ENCODE peak calls at places on chromosome 7, in five cellular contexts. U is A549, K is AG09309, Z is cardiac fibroblast, E is Peyer's patch. W is an unnamed sample.

GRCh38 chr7:152854386-152854785 is 94.8 kb downstream of the ACTR3B start:
- DNase-seq in Z (no peak), E (no peak), K (no peak), U (no peak), W (no peak)

GRCh38 chr7:112097524-112097923 is 108.7 kb downstream of the DOCK4 start:
- DNase-seq in Z (no peak), K (no peak), U (no peak), E (no peak), W (no peak)

GRCh38 chr7:111763221-111763791 is 201.0 kb upstream of the IMMP2L start:
- DNase-seq in E (no peak), K (peak), Z (peak), U (peak), W (no peak)

GRCh38 chr7:66696774-66697191 is 43.8 kb upstream of the RABGEF1 start:
- DNase-seq in U (peak), Z (peak), K (no peak), E (no peak), W (no peak)

GRCh38 chr7:21690717-21691116 is 147.9 kb downstream of the DNAH11 start:
- DNase-seq in K (no peak), U (peak), E (no peak), Z (peak), W (no peak)

GRCh38 chr7:4791738-4792536 is 16.5 kb downstream of the AP5Z1 start:
- DNase-seq in Z (peak), K (no peak), E (peak), U (peak), W (no peak)

GRCh38 chr7:117323877-117324699 is 1.2 kb upstream of the WNT2 start:
- DNase-seq in K (peak), U (peak), Z (peak), E (no peak), W (peak)

GRCh38 chr7:37346761-37347160 is 101.9 kb downstream of the ELMO1 start:
- DNase-seq in K (no peak), U (no peak), E (no peak), Z (no peak), W (no peak)

GRCh38 chr7:71482284-71482683 is 350.3 kb downstream of the GALNT17 start:
- DNase-seq in E (no peak), U (no peak), K (no peak), Z (no peak), W (no peak)

GRCh38 chr7:37230221-37230620 is 218.4 kb downstream of the ELMO1 start:
- DNase-seq in U (no peak), Z (no peak), E (no peak), K (no peak), W (no peak)

GRCh38 chr7:66099551-66100407 is 14.9 kb upstream of the CRCP start:
- DNase-seq in K (peak), U (peak), Z (peak), E (peak), W (peak)

GRCh38 chr7:150378115-150378852 is 846 bp upstream of the ZNF775 start:
- DNase-seq in Z (peak), E (peak), K (no peak), U (peak), W (no peak)

GRCh38 chr7:129689995-129690581 is 78.6 kb downstream of the NRF1 start:
- DNase-seq in K (no peak), Z (no peak), U (no peak), E (no peak), W (no peak)

GRCh38 chr7:19442016-19442785 is 266.6 kb downstream of the POLR1F start:
- DNase-seq in U (peak), E (no peak), K (peak), Z (peak), W (no peak)

GRCh38 chr7:44139311-44140010 is 1.7 kb downstream of the MYL7 start:
- DNase-seq in K (no peak), Z (no peak), E (no peak), U (no peak), W (no peak)

GRCh38 chr7:134892963-134893362 is 93.3 kb upstream of the AGBL3 start:
- DNase-seq in Z (no peak), U (no peak), E (no peak), K (no peak), W (no peak)

GRCh38 chr7:128163473-128163872 is 77.6 kb upstream of the LEP start:
- DNase-seq in K (no peak), U (no peak), E (no peak), Z (no peak), W (no peak)

GRCh38 chr7:17155529-17155928 is 142.9 kb upstream of the AHR start:
- DNase-seq in K (no peak), E (no peak), Z (no peak), U (no peak), W (no peak)

GRCh38 chr7:137986252-137987010 is 15.5 kb downstream of the CREB3L2 start:
- DNase-seq in U (no peak), E (no peak), K (peak), Z (peak), W (peak)

GRCh38 chr7:149854611-149855367 is 16.6 kb downstream of the ZNF862 start:
- DNase-seq in U (no peak), Z (no peak), E (peak), K (no peak), W (no peak)

GRCh38 chr7:41916450-41916927 is 213.6 kb upstream of the INHBA start:
- DNase-seq in Z (peak), K (peak), E (no peak), U (peak), W (peak)

GRCh38 chr7:100570954-100571828 is 2.5 kb downstream of the SAP25 start:
- DNase-seq in Z (no peak), U (no peak), K (no peak), E (no peak), W (no peak)

GRCh38 chr7:151923097-151923876 is 33.0 kb upstream of the GALNTL5 start:
- DNase-seq in Z (no peak), K (no peak), U (no peak), E (peak), W (no peak)

GRCh38 chr7:138974675-138975237 is 6.4 kb downstream of the KIAA1549 start:
- DNase-seq in K (no peak), Z (no peak), E (no peak), U (no peak), W (no peak)

GRCh38 chr7:50469181-50469580 is 19.0 kb upstream of the FIGNL1 start:
- DNase-seq in K (no peak), Z (no peak), U (no peak), E (no peak), W (no peak)

GRCh38 chr7:50471970-50472369 is 21.8 kb upstream of the FIGNL1 start:
- DNase-seq in K (no peak), Z (no peak), E (no peak), U (no peak), W (no peak)

GRCh38 chr7:50466815-50467569 is 16.8 kb upstream of the FIGNL1 start:
- DNase-seq in U (no peak), E (no peak), K (no peak), Z (no peak), W (no peak)

GRCh38 chr7:50470250-50471163 is 20.4 kb upstream of the FIGNL1 start:
- DNase-seq in U (no peak), Z (no peak), E (no peak), K (no peak), W (no peak)

GRCh38 chr7:50467817-50468610 is 17.9 kb upstream of the FIGNL1 start:
- DNase-seq in U (peak), E (peak), K (peak), Z (peak), W (no peak)
- H3K4me3 ChIP-seq in U (no peak), E (no peak), K (no peak), Z (no peak), W (no peak)

GRCh38 chr7:75650062-75650461 is 88.7 kb downstream of the HIP1 start:
- DNase-seq in E (no peak), K (no peak), Z (no peak), U (peak), W (no peak)
- TF ChIP-seq CTCF in E (no peak), K (no peak), Z (no peak), U (peak), W (no peak)

GRCh38 chr7:157000047-157000726 is 10.3 kb downstream of the MNX1 start:
- DNase-seq in E (peak), K (no peak), U (no peak), Z (no peak), W (no peak)

GRCh38 chr7:157001920-157002818 is 8.3 kb downstream of the MNX1 start:
- DNase-seq in K (no peak), E (no peak), U (no peak), Z (no peak), W (no peak)

GRCh38 chr7:156999611-157000046 is 10.8 kb downstream of the MNX1 start:
- DNase-seq in K (no peak), Z (no peak), U (no peak), E (peak), W (no peak)

GRCh38 chr7:156998988-156999610 is 11.4 kb downstream of the MNX1 start:
- DNase-seq in E (no peak), U (no peak), K (no peak), Z (no peak), W (no peak)

GRCh38 chr7:157000741-157001653 is 9.5 kb downstream of the MNX1 start:
- DNase-seq in U (no peak), E (no peak), Z (no peak), K (no peak), W (no peak)
- H3K4me3 ChIP-seq in U (peak), E (peak), Z (no peak), K (no peak), W (no peak)

DNA sequence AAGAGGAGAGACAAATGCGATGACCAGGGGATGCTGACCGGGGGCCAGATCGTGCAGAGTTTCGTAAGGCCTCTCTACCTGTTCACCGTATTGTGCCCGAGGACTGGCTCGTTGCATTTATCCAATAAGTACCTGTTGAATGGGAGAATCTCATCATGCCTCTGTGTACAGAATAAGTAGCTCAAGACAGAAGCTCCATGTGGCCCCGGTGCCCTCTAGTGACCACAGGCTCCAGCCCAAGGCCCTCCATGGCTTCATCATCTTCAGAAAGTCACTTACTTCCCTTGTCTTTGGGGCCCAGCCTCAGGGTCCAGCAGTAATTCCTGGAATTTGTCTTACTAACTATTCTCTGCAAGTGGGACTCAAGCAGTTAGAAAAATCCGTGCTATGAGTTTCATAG is 151.0 kb downstream of the CHN2 start:
- DNase-seq in Z (peak), U (peak), K (no peak), E (peak), W (no peak)
- TF ChIP-seq CTCF in Z (peak), U (peak), K (peak), E (peak), W (no peak)

GRCh38 chr7:55071411-55072188 is 52.8 kb downstream of the EGFR start:
- DNase-seq in U (no peak), E (no peak), K (no peak), Z (peak), W (no peak)

GRCh38 chr7:55072251-55072650 is 53.4 kb downstream of the EGFR start:
- DNase-seq in Z (no peak), E (no peak), U (no peak), K (no peak), W (no peak)

GRCh38 chr7:55073051-55073511 is 54.3 kb downstream of the EGFR start:
- DNase-seq in U (peak), Z (peak), E (no peak), K (no peak), W (no peak)

GRCh38 chr7:55075464-55075971 is 56.7 kb downstream of the EGFR start:
- DNase-seq in Z (peak), E (peak), U (no peak), K (no peak), W (no peak)

DNA sequence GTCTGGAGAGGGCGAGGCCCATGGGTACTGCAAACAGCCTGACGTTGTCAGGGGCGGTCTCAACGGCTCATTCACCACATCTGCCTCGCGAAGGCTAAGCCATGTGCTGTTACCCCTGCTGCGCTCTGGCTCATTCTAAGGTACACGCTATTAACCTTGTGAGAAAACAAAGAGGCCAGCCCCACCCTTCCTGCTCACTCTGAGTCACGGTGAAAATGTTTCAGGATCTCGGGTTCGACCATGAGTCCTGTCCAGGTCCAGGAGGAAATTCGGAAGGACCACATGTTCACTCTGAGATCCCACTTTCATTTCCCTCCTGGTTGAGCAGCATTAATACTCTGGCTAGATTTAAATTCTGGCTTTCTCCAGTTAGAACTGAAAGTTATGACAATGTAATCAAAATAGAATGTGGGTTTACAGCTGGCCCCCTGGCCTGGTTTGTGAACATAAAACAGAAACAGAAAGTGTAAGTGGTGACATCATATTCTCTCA is 55.2 kb downstream of the EGFR start:
- DNase-seq in E (peak), K (no peak), Z (peak), U (peak), W (no peak)
- H3K4me3 ChIP-seq in E (no peak), K (peak), Z (no peak), U (peak), W (peak)